ENCODE peak calls at places on chromosomes 13 and 19, in ten cellular contexts. One of them, this sample, is unnamed.

GRCh38 chr19:21750586-21751128 is 16.7 kb downstream of the ZNF100 start:
- DNase-seq in CD8-positive, alpha-beta T cell: no peak
- DNase-seq in NCI-H82: no peak
- DNase-seq in NCI-H1048: no peak
- DNase-seq in lower lobe of right lung: no peak
- DNase-seq in AML-193: no peak
- DNase-seq in stimulated activated CD8-positive, alpha-beta memory T cell treated with anti-CD3 and anti-CD28 coated beads, Interleukin-7, amount 100 ng/mL, for 24 hours: no peak
- DNase-seq in AG09309: no peak
- DNase-seq in pancreas: no peak
- DNase-seq in HT-29: no peak
- DNase-seq in this sample: no peak

GRCh38 chr13:33034897-33035296 is 18.7 kb downstream of the KL start:
- DNase-seq in CD8-positive, alpha-beta T cell: no peak
- DNase-seq in NCI-H82: no peak
- DNase-seq in NCI-H1048: no peak
- DNase-seq in lower lobe of right lung: no peak
- DNase-seq in AML-193: no peak
- DNase-seq in stimulated activated CD8-positive, alpha-beta memory T cell treated with anti-CD3 and anti-CD28 coated beads, Interleukin-7, amount 100 ng/mL, for 24 hours: no peak
- DNase-seq in AG09309: peak; percentile 50
- DNase-seq in pancreas: no peak
- DNase-seq in HT-29: no peak
- DNase-seq in this sample: no peak

GRCh38 chr19:43441736-43442135 is 23.7 kb downstream of the LYPD3 start:
- DNase-seq in CD8-positive, alpha-beta T cell: no peak
- DNase-seq in NCI-H82: no peak
- DNase-seq in NCI-H1048: no peak
- DNase-seq in lower lobe of right lung: no peak
- DNase-seq in AML-193: no peak
- DNase-seq in stimulated activated CD8-positive, alpha-beta memory T cell treated with anti-CD3 and anti-CD28 coated beads, Interleukin-7, amount 100 ng/mL, for 24 hours: no peak
- DNase-seq in AG09309: no peak
- DNase-seq in pancreas: no peak
- DNase-seq in HT-29: no peak
- DNase-seq in this sample: no peak

GRCh38 chr19:2476451-2477140 is 669 bp downstream of the GADD45B start:
- DNase-seq in CD8-positive, alpha-beta T cell: peak; percentile 67
- DNase-seq in NCI-H82: no peak
- DNase-seq in NCI-H1048: no peak
- DNase-seq in lower lobe of right lung: peak; percentile 70
- DNase-seq in AML-193: no peak
- DNase-seq in stimulated activated CD8-positive, alpha-beta memory T cell treated with anti-CD3 and anti-CD28 coated beads, Interleukin-7, amount 100 ng/mL, for 24 hours: no peak
- DNase-seq in AG09309: no peak
- DNase-seq in pancreas: peak; percentile 74
- DNase-seq in HT-29: no peak
- DNase-seq in this sample: peak; percentile 79

GRCh38 chr13:43293986-43294880 is 270.8 kb downstream of the DNAJC15 start:
- DNase-seq in CD8-positive, alpha-beta T cell: no peak
- DNase-seq in NCI-H82: no peak
- DNase-seq in NCI-H1048: no peak
- DNase-seq in lower lobe of right lung: no peak
- DNase-seq in AML-193: no peak
- DNase-seq in stimulated activated CD8-positive, alpha-beta memory T cell treated with anti-CD3 and anti-CD28 coated beads, Interleukin-7, amount 100 ng/mL, for 24 hours: no peak
- DNase-seq in AG09309: no peak
- DNase-seq in pancreas: no peak
- DNase-seq in HT-29: no peak
- DNase-seq in this sample: no peak

GRCh38 chr13:42696191-42696590 is 85.2 kb upstream of the FAM216B start:
- DNase-seq in CD8-positive, alpha-beta T cell: no peak
- DNase-seq in NCI-H82: no peak
- DNase-seq in NCI-H1048: no peak
- DNase-seq in lower lobe of right lung: no peak
- DNase-seq in AML-193: no peak
- DNase-seq in stimulated activated CD8-positive, alpha-beta memory T cell treated with anti-CD3 and anti-CD28 coated beads, Interleukin-7, amount 100 ng/mL, for 24 hours: no peak
- DNase-seq in AG09309: no peak
- DNase-seq in pancreas: no peak
- DNase-seq in HT-29: no peak
- DNase-seq in this sample: no peak

GRCh38 chr19:40147693-40148347 is 43.4 kb upstream of the MAP3K10 start:
- DNase-seq in CD8-positive, alpha-beta T cell: no peak
- DNase-seq in NCI-H82: peak; percentile 19
- DNase-seq in NCI-H1048: no peak
- DNase-seq in lower lobe of right lung: no peak
- DNase-seq in AML-193: peak; percentile 39
- DNase-seq in stimulated activated CD8-positive, alpha-beta memory T cell treated with anti-CD3 and anti-CD28 coated beads, Interleukin-7, amount 100 ng/mL, for 24 hours: no peak
- DNase-seq in AG09309: peak; percentile 46
- DNase-seq in pancreas: no peak
- DNase-seq in HT-29: peak; percentile 57
- DNase-seq in this sample: no peak

GRCh38 chr13:110359840-110360301 is 52.8 kb downstream of the COL4A2 start:
- DNase-seq in CD8-positive, alpha-beta T cell: no peak
- DNase-seq in NCI-H82: peak; percentile 87
- DNase-seq in NCI-H1048: no peak
- DNase-seq in lower lobe of right lung: no peak
- DNase-seq in AML-193: no peak
- DNase-seq in stimulated activated CD8-positive, alpha-beta memory T cell treated with anti-CD3 and anti-CD28 coated beads, Interleukin-7, amount 100 ng/mL, for 24 hours: no peak
- DNase-seq in AG09309: no peak
- DNase-seq in pancreas: no peak
- DNase-seq in HT-29: no peak
- DNase-seq in this sample: no peak

GRCh38 chr13:106899444-106899843 is 331.5 kb upstream of the ARGLU1 start:
- DNase-seq in CD8-positive, alpha-beta T cell: no peak
- DNase-seq in NCI-H82: no peak
- DNase-seq in NCI-H1048: no peak
- DNase-seq in lower lobe of right lung: no peak
- DNase-seq in AML-193: no peak
- DNase-seq in stimulated activated CD8-positive, alpha-beta memory T cell treated with anti-CD3 and anti-CD28 coated beads, Interleukin-7, amount 100 ng/mL, for 24 hours: no peak
- DNase-seq in AG09309: no peak
- DNase-seq in pancreas: no peak
- DNase-seq in HT-29: peak; percentile 48
- DNase-seq in this sample: no peak